ENCODE peak calls at places on chromosomes 7 and 10, in nine cellular contexts. One of them, this sample, is unnamed.

GRCh38 chr7:148882668-148883232 is 1.3 kb downstream of the EZH2 start:
- DNase-seq in transverse colon: no peak
- DNase-seq in nephron progenitor cell: no peak
- DNase-seq in BJ: no peak
- DNase-seq in Calu3: no peak
- DNase-seq in endothelial cell: no peak
- DNase-seq in thoracic aorta: no peak
- DNase-seq in suprapubic skin: no peak
- DNase-seq in GM13977: no peak
- DNase-seq in this sample: no peak

GRCh38 chr10:105974803-105975456 is 1189.6 kb downstream of the SORCS1 start:
- DNase-seq in transverse colon: no peak
- DNase-seq in nephron progenitor cell: peak
- DNase-seq in BJ: no peak
- DNase-seq in Calu3: no peak
- DNase-seq in endothelial cell: peak
- DNase-seq in thoracic aorta: no peak
- DNase-seq in suprapubic skin: no peak
- DNase-seq in GM13977: peak
- DNase-seq in this sample: no peak

GRCh38 chr7:142567201-142567600 is 182.1 kb upstream of the PRSS1 start:
- DNase-seq in transverse colon: no peak
- DNase-seq in nephron progenitor cell: no peak
- DNase-seq in BJ: no peak
- DNase-seq in Calu3: no peak
- DNase-seq in endothelial cell: no peak
- DNase-seq in thoracic aorta: no peak
- DNase-seq in suprapubic skin: no peak
- DNase-seq in GM13977: no peak
- DNase-seq in this sample: no peak

GRCh38 chr7:21461282-21461681 is 33.4 kb downstream of the SP4 start:
- DNase-seq in transverse colon: no peak
- DNase-seq in nephron progenitor cell: no peak
- DNase-seq in BJ: no peak
- DNase-seq in Calu3: no peak
- DNase-seq in endothelial cell: no peak
- DNase-seq in thoracic aorta: no peak
- DNase-seq in suprapubic skin: no peak
- DNase-seq in GM13977: no peak
- DNase-seq in this sample: no peak

GRCh38 chr7:140673063-140673769 is 471 bp downstream of the ADCK2 start:
- DNase-seq in transverse colon: peak
- DNase-seq in nephron progenitor cell: peak
- DNase-seq in BJ: no peak
- DNase-seq in Calu3: peak
- DNase-seq in endothelial cell: peak
- DNase-seq in thoracic aorta: no peak
- DNase-seq in suprapubic skin: peak
- DNase-seq in GM13977: peak
- DNase-seq in this sample: peak

GRCh38 chr7:141693082-141693481 is 8.9 kb downstream of the DENND11 start:
- DNase-seq in transverse colon: no peak
- DNase-seq in nephron progenitor cell: no peak
- DNase-seq in BJ: no peak
- DNase-seq in Calu3: no peak
- DNase-seq in endothelial cell: no peak
- DNase-seq in thoracic aorta: no peak
- DNase-seq in suprapubic skin: no peak
- DNase-seq in GM13977: no peak
- DNase-seq in this sample: no peak

GRCh38 chr7:71601840-71602239 is 469.9 kb downstream of the GALNT17 start:
- DNase-seq in transverse colon: no peak
- DNase-seq in nephron progenitor cell: peak
- DNase-seq in BJ: no peak
- DNase-seq in Calu3: no peak
- DNase-seq in endothelial cell: no peak
- DNase-seq in thoracic aorta: no peak
- DNase-seq in suprapubic skin: no peak
- DNase-seq in GM13977: no peak
- DNase-seq in this sample: no peak

GRCh38 chr7:156327474-156327873 is 313.1 kb upstream of the RNF32 start:
- DNase-seq in transverse colon: no peak
- DNase-seq in nephron progenitor cell: no peak
- DNase-seq in BJ: no peak
- DNase-seq in Calu3: no peak
- DNase-seq in endothelial cell: no peak
- DNase-seq in thoracic aorta: no peak
- DNase-seq in suprapubic skin: no peak
- DNase-seq in GM13977: no peak
- DNase-seq in this sample: no peak

GRCh38 chr10:46527241-46527811 is 29.1 kb downstream of the GPRIN2 start:
- DNase-seq in transverse colon: peak
- DNase-seq in nephron progenitor cell: peak
- DNase-seq in BJ: no peak
- DNase-seq in Calu3: no peak
- DNase-seq in endothelial cell: no peak
- DNase-seq in thoracic aorta: no peak
- DNase-seq in suprapubic skin: peak
- DNase-seq in GM13977: no peak
- DNase-seq in this sample: peak

GRCh38 chr10:33790506-33791283 is 456.2 kb upstream of the NRP1 start:
- DNase-seq in transverse colon: no peak
- DNase-seq in nephron progenitor cell: no peak
- DNase-seq in BJ: no peak
- DNase-seq in Calu3: no peak
- DNase-seq in endothelial cell: no peak
- DNase-seq in thoracic aorta: no peak
- DNase-seq in suprapubic skin: no peak
- DNase-seq in GM13977: no peak
- DNase-seq in this sample: no peak

GRCh38 chr7:105682331-105683070 is 101.2 kb upstream of the EFCAB10 start:
- DNase-seq in transverse colon: no peak
- DNase-seq in nephron progenitor cell: no peak
- DNase-seq in BJ: no peak
- DNase-seq in Calu3: no peak
- DNase-seq in endothelial cell: no peak
- DNase-seq in thoracic aorta: no peak
- DNase-seq in suprapubic skin: no peak
- DNase-seq in GM13977: no peak
- DNase-seq in this sample: no peak

GRCh38 chr10:25278180-25278579 is 103.4 kb downstream of the GPR158 start:
- DNase-seq in transverse colon: no peak
- DNase-seq in nephron progenitor cell: no peak
- DNase-seq in BJ: no peak
- DNase-seq in Calu3: no peak
- DNase-seq in endothelial cell: no peak
- DNase-seq in thoracic aorta: no peak
- DNase-seq in suprapubic skin: no peak
- DNase-seq in GM13977: no peak
- DNase-seq in this sample: no peak

GRCh38 chr7:27101906-27102577 is 441 bp downstream of the HOXA2 start:
- DNase-seq in transverse colon: no peak
- DNase-seq in nephron progenitor cell: peak
- DNase-seq in BJ: no peak
- DNase-seq in Calu3: no peak
- DNase-seq in endothelial cell: no peak
- DNase-seq in thoracic aorta: no peak
- DNase-seq in suprapubic skin: no peak
- DNase-seq in GM13977: no peak
- DNase-seq in this sample: no peak

GRCh38 chr10:72171175-72171630 is 44.6 kb upstream of the ANAPC16 start:
- DNase-seq in transverse colon: peak
- DNase-seq in nephron progenitor cell: no peak
- DNase-seq in BJ: peak
- DNase-seq in Calu3: peak
- DNase-seq in endothelial cell: no peak
- DNase-seq in thoracic aorta: no peak
- DNase-seq in suprapubic skin: no peak
- DNase-seq in GM13977: no peak
- DNase-seq in this sample: no peak

GRCh38 chr10:110480387-110480786 is 17.3 kb upstream of the DUSP5 start:
- DNase-seq in transverse colon: no peak
- DNase-seq in nephron progenitor cell: no peak
- DNase-seq in BJ: no peak
- DNase-seq in Calu3: no peak
- DNase-seq in endothelial cell: no peak
- DNase-seq in thoracic aorta: no peak
- DNase-seq in suprapubic skin: no peak
- DNase-seq in GM13977: no peak
- DNase-seq in this sample: no peak

GRCh38 chr10:71220689-71221540 is 8.5 kb downstream of the UNC5B start:
- DNase-seq in transverse colon: no peak
- DNase-seq in nephron progenitor cell: no peak
- DNase-seq in BJ: no peak
- DNase-seq in Calu3: no peak
- DNase-seq in endothelial cell: no peak
- DNase-seq in thoracic aorta: no peak
- DNase-seq in suprapubic skin: no peak
- DNase-seq in GM13977: no peak
- DNase-seq in this sample: no peak

GRCh38 chr7:152078025-152078424 is 52.6 kb downstream of the GALNT11 start:
- DNase-seq in transverse colon: no peak
- DNase-seq in nephron progenitor cell: no peak
- DNase-seq in BJ: no peak
- DNase-seq in Calu3: no peak
- DNase-seq in endothelial cell: no peak
- DNase-seq in thoracic aorta: no peak
- DNase-seq in suprapubic skin: no peak
- DNase-seq in GM13977: no peak
- DNase-seq in this sample: no peak

GRCh38 chr7:152076940-152077933 is 51.8 kb downstream of the GALNT11 start:
- DNase-seq in transverse colon: no peak
- DNase-seq in nephron progenitor cell: no peak
- DNase-seq in BJ: no peak
- DNase-seq in Calu3: no peak
- DNase-seq in endothelial cell: no peak
- DNase-seq in thoracic aorta: no peak
- DNase-seq in suprapubic skin: no peak
- DNase-seq in GM13977: no peak
- DNase-seq in this sample: no peak

GRCh38 chr7:152073352-152073751 is 47.9 kb downstream of the GALNT11 start:
- DNase-seq in transverse colon: no peak
- DNase-seq in nephron progenitor cell: no peak
- DNase-seq in BJ: no peak
- DNase-seq in Calu3: no peak
- DNase-seq in endothelial cell: no peak
- DNase-seq in thoracic aorta: no peak
- DNase-seq in suprapubic skin: no peak
- DNase-seq in GM13977: no peak
- DNase-seq in this sample: no peak

GRCh38 chr7:152074673-152075072 is 49.2 kb downstream of the GALNT11 start:
- DNase-seq in transverse colon: no peak
- DNase-seq in nephron progenitor cell: no peak
- DNase-seq in BJ: no peak
- DNase-seq in Calu3: no peak
- DNase-seq in endothelial cell: peak
- DNase-seq in thoracic aorta: no peak
- DNase-seq in suprapubic skin: no peak
- DNase-seq in GM13977: no peak
- DNase-seq in this sample: no peak

DNA sequence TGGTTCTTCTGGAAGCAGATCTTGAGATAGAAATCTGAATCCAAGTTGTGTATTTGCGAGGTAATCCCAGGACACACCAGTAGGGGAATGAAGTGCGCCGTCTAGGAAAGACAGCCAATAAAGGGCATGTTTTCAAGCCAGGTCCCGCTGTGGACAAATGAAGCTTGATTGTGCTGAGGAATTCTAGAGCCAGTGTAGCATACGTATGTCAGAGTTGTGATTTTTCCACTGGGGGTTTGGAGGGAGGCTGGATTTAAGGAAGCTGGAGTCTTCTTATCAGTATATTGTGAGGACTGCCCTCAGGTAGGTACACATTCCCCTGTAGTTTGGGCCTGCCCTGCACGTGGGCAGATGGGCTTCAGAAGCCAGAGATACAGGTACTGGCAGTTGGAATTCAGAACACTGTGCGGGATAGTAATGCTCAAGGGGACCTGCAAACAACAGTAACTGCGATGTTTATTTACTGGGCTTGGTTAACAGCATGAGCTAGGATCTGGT is 50.9 kb downstream of the GALNT11 start:
- DNase-seq in transverse colon: peak
- DNase-seq in nephron progenitor cell: peak
- DNase-seq in BJ: no peak
- DNase-seq in Calu3: peak
- DNase-seq in endothelial cell: peak
- DNase-seq in thoracic aorta: no peak
- DNase-seq in suprapubic skin: no peak
- DNase-seq in GM13977: no peak
- DNase-seq in this sample: no peak
- TF ChIP-seq CTCF in transverse colon: peak
- TF ChIP-seq CTCF in nephron progenitor cell: peak
- TF ChIP-seq CTCF in BJ: peak
- TF ChIP-seq CTCF in Calu3: peak
- TF ChIP-seq CTCF in endothelial cell: peak
- TF ChIP-seq CTCF in thoracic aorta: peak
- TF ChIP-seq CTCF in suprapubic skin: peak
- TF ChIP-seq CTCF in GM13977: peak
- TF ChIP-seq CTCF in this sample: no peak

GRCh38 chr10:43884516-43885105 is 235.9 kb upstream of the ZNF32 start:
- DNase-seq in transverse colon: no peak
- DNase-seq in nephron progenitor cell: no peak
- DNase-seq in BJ: no peak
- DNase-seq in Calu3: no peak
- DNase-seq in endothelial cell: no peak
- DNase-seq in thoracic aorta: no peak
- DNase-seq in suprapubic skin: no peak
- DNase-seq in GM13977: no peak
- DNase-seq in this sample: no peak
- TF ChIP-seq CTCF in transverse colon: no peak
- TF ChIP-seq CTCF in nephron progenitor cell: no peak
- TF ChIP-seq CTCF in BJ: no peak
- TF ChIP-seq CTCF in Calu3: no peak
- TF ChIP-seq CTCF in endothelial cell: no peak
- TF ChIP-seq CTCF in thoracic aorta: no peak
- TF ChIP-seq CTCF in suprapubic skin: no peak
- TF ChIP-seq CTCF in GM13977: no peak
- TF ChIP-seq CTCF in this sample: no peak

GRCh38 chr10:75922435-75922834 is 491.0 kb downstream of the LRMDA start:
- DNase-seq in transverse colon: no peak
- DNase-seq in nephron progenitor cell: no peak
- DNase-seq in BJ: no peak
- DNase-seq in Calu3: no peak
- DNase-seq in endothelial cell: no peak
- DNase-seq in thoracic aorta: no peak
- DNase-seq in suprapubic skin: no peak
- DNase-seq in GM13977: no peak
- DNase-seq in this sample: no peak
- TF ChIP-seq CTCF in transverse colon: no peak
- TF ChIP-seq CTCF in nephron progenitor cell: no peak
- TF ChIP-seq CTCF in BJ: peak
- TF ChIP-seq CTCF in Calu3: no peak
- TF ChIP-seq CTCF in endothelial cell: no peak
- TF ChIP-seq CTCF in thoracic aorta: no peak
- TF ChIP-seq CTCF in suprapubic skin: no peak
- TF ChIP-seq CTCF in GM13977: no peak
- TF ChIP-seq CTCF in this sample: no peak

DNA sequence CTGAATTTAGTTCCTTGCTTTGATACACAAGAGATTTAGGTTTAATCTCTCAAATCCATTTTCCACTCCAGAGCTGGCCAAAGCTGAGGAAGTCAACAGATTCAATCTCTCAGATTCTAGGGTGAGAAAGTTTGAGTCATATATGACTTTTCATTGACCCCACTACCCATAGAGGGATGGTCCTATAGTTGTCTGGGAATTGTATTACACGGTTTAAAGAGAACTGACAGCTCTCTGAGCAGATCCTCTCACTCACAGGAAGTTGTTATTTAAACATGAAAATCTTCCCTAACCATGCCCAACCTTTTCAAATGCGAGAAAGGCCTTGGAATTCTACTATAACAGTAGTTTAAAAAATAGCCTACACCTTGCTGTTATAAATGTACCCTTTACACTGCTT is 641.8 kb upstream of the SEMA3D start:
- DNase-seq in transverse colon: no peak
- DNase-seq in nephron progenitor cell: no peak
- DNase-seq in BJ: no peak
- DNase-seq in Calu3: no peak
- DNase-seq in endothelial cell: no peak
- DNase-seq in thoracic aorta: no peak
- DNase-seq in suprapubic skin: no peak
- DNase-seq in GM13977: no peak
- DNase-seq in this sample: no peak
- TF ChIP-seq CTCF in transverse colon: no peak
- TF ChIP-seq CTCF in nephron progenitor cell: no peak
- TF ChIP-seq CTCF in BJ: no peak
- TF ChIP-seq CTCF in Calu3: no peak
- TF ChIP-seq CTCF in endothelial cell: no peak
- TF ChIP-seq CTCF in thoracic aorta: no peak
- TF ChIP-seq CTCF in suprapubic skin: no peak
- TF ChIP-seq CTCF in GM13977: no peak
- TF ChIP-seq CTCF in this sample: no peak